ENCODE peak calls at places on chromosomes 16 and 17, in nine cellular contexts. One of them, this sample, is unnamed.
A peak's percentile ranks its signal among the peaks of the same experiment; 100 is the strongest.

GRCh38 chr17:40351185-40352043 is 13.1 kb downstream of the GJD3 start:
- DNase-seq in heart right ventricle: no peak
- DNase-seq in Caco-2: no peak
- DNase-seq in hippocampal formation: no peak
- DNase-seq in AG08395: no peak
- DNase-seq in upper lobe of left lung: no peak
- DNase-seq in fibroblast of lung: no peak
- DNase-seq in anterior cingulate cortex: no peak
- DNase-seq in NCI-H524: peak; percentile 50
- DNase-seq in this sample: no peak

GRCh38 chr17:63232565-63233310 is 213.4 kb downstream of the CYB561 start:
- DNase-seq in hippocampal formation: no peak
- DNase-seq in upper lobe of left lung: no peak
- DNase-seq in heart right ventricle: no peak
- DNase-seq in Caco-2: peak; percentile 23
- DNase-seq in fibroblast of lung: no peak
- DNase-seq in NCI-H524: no peak
- DNase-seq in AG08395: no peak
- DNase-seq in anterior cingulate cortex: no peak
- DNase-seq in this sample: peak; percentile 51

GRCh38 chr16:46972429-46972970 is 974 bp downstream of the DNAJA2 start:
- DNase-seq in Caco-2: no peak
- DNase-seq in upper lobe of left lung: no peak
- DNase-seq in NCI-H524: peak; percentile 46
- DNase-seq in anterior cingulate cortex: no peak
- DNase-seq in heart right ventricle: no peak
- DNase-seq in fibroblast of lung: peak; percentile 43
- DNase-seq in AG08395: peak; percentile 49
- DNase-seq in hippocampal formation: no peak
- DNase-seq in this sample: no peak

GRCh38 chr17:61261001-61261587 is 138.5 kb upstream of the TBX2 start:
- DNase-seq in heart right ventricle: no peak
- DNase-seq in upper lobe of left lung: no peak
- DNase-seq in anterior cingulate cortex: no peak
- DNase-seq in Caco-2: no peak
- DNase-seq in NCI-H524: no peak
- DNase-seq in fibroblast of lung: no peak
- DNase-seq in hippocampal formation: no peak
- DNase-seq in AG08395: no peak
- DNase-seq in this sample: no peak

GRCh38 chr17:15279011-15279477 is 13.9 kb upstream of the PMP22 start:
- DNase-seq in Caco-2: no peak
- DNase-seq in AG08395: peak; percentile 66
- DNase-seq in fibroblast of lung: peak; percentile 93
- DNase-seq in NCI-H524: no peak
- DNase-seq in anterior cingulate cortex: no peak
- DNase-seq in heart right ventricle: no peak
- DNase-seq in upper lobe of left lung: no peak
- DNase-seq in hippocampal formation: no peak
- DNase-seq in this sample: no peak

GRCh38 chr17:38358586-38359513 is 7.2 kb downstream of the SOCS7 start:
- DNase-seq in anterior cingulate cortex: no peak
- DNase-seq in NCI-H524: peak; percentile 54
- DNase-seq in upper lobe of left lung: no peak
- DNase-seq in heart right ventricle: no peak
- DNase-seq in Caco-2: no peak
- DNase-seq in hippocampal formation: no peak
- DNase-seq in AG08395: peak; percentile 15
- DNase-seq in fibroblast of lung: peak; percentile 40
- DNase-seq in this sample: no peak

GRCh38 chr17:78873519-78874340 is 29.3 kb downstream of the CEP295NL start:
- DNase-seq in fibroblast of lung: peak; percentile 82
- DNase-seq in NCI-H524: peak; percentile 94
- DNase-seq in hippocampal formation: peak; percentile 47
- DNase-seq in upper lobe of left lung: no peak
- DNase-seq in AG08395: no peak
- DNase-seq in heart right ventricle: peak; percentile 59
- DNase-seq in Caco-2: no peak
- DNase-seq in anterior cingulate cortex: peak; percentile 54
- DNase-seq in this sample: peak; percentile 60

GRCh38 chr16:5393070-5393469 is 295.5 kb upstream of the EEF2KMT start:
- DNase-seq in heart right ventricle: no peak
- DNase-seq in hippocampal formation: no peak
- DNase-seq in NCI-H524: no peak
- DNase-seq in fibroblast of lung: peak; percentile 1
- DNase-seq in Caco-2: no peak
- DNase-seq in anterior cingulate cortex: no peak
- DNase-seq in AG08395: no peak
- DNase-seq in upper lobe of left lung: no peak
- DNase-seq in this sample: no peak

GRCh38 chr17:962166-962565 is 17.4 kb downstream of the NXN start:
- DNase-seq in heart right ventricle: no peak
- DNase-seq in hippocampal formation: no peak
- DNase-seq in NCI-H524: no peak
- DNase-seq in anterior cingulate cortex: no peak
- DNase-seq in Caco-2: no peak
- DNase-seq in AG08395: no peak
- DNase-seq in fibroblast of lung: no peak
- DNase-seq in upper lobe of left lung: no peak
- DNase-seq in this sample: no peak

GRCh38 chr17:40331743-40332641 is 23.0 kb downstream of the RARA start:
- DNase-seq in AG08395: peak; percentile 79
- DNase-seq in fibroblast of lung: peak; percentile 69
- DNase-seq in Caco-2: no peak
- DNase-seq in NCI-H524: no peak
- DNase-seq in hippocampal formation: peak; percentile 50
- DNase-seq in anterior cingulate cortex: peak; percentile 79
- DNase-seq in heart right ventricle: peak; percentile 92
- DNase-seq in upper lobe of left lung: peak; percentile 94
- DNase-seq in this sample: peak; percentile 98

GRCh38 chr17:7263071-7263800 is 958 bp upstream of the CLDN7 start:
- DNase-seq in AG08395: no peak
- DNase-seq in hippocampal formation: no peak
- DNase-seq in Caco-2: peak; percentile 65
- DNase-seq in anterior cingulate cortex: no peak
- DNase-seq in upper lobe of left lung: peak; percentile 85
- DNase-seq in heart right ventricle: no peak
- DNase-seq in NCI-H524: no peak
- DNase-seq in fibroblast of lung: no peak
- DNase-seq in this sample: peak; percentile 2

GRCh38 chr17:43399839-43400328 is 1.1 kb downstream of the ARL4D start:
- DNase-seq in hippocampal formation: no peak
- DNase-seq in anterior cingulate cortex: no peak
- DNase-seq in fibroblast of lung: no peak
- DNase-seq in upper lobe of left lung: peak; percentile 39
- DNase-seq in NCI-H524: no peak
- DNase-seq in Caco-2: no peak
- DNase-seq in heart right ventricle: no peak
- DNase-seq in AG08395: no peak
- DNase-seq in this sample: peak; percentile 70

GRCh38 chr17:28357061-28357900 is at the start of gene POLDIP2:
- DNase-seq in AG08395: peak; percentile 97
- DNase-seq in fibroblast of lung: peak; percentile 93
- DNase-seq in hippocampal formation: peak; percentile 88
- DNase-seq in heart right ventricle: peak; percentile 95
- DNase-seq in anterior cingulate cortex: peak; percentile 95
- DNase-seq in upper lobe of left lung: peak; percentile 94
- DNase-seq in NCI-H524: peak; percentile 98
- DNase-seq in Caco-2: peak; percentile 100
- DNase-seq in this sample: peak; percentile 98

GRCh38 chr17:37458805-37459204 is 30.9 kb upstream of the DUSP14 start:
- DNase-seq in fibroblast of lung: peak; percentile 79
- DNase-seq in NCI-H524: no peak
- DNase-seq in anterior cingulate cortex: no peak
- DNase-seq in hippocampal formation: no peak
- DNase-seq in AG08395: peak; percentile 70
- DNase-seq in Caco-2: no peak
- DNase-seq in heart right ventricle: no peak
- DNase-seq in upper lobe of left lung: no peak
- DNase-seq in this sample: no peak

GRCh38 chr16:67156146-67156844 is 3.4 kb downstream of the TRADD start:
- DNase-seq in AG08395: no peak
- DNase-seq in fibroblast of lung: no peak
- DNase-seq in anterior cingulate cortex: no peak
- DNase-seq in hippocampal formation: no peak
- DNase-seq in Caco-2: no peak
- DNase-seq in heart right ventricle: no peak
- DNase-seq in NCI-H524: no peak
- DNase-seq in upper lobe of left lung: no peak
- DNase-seq in this sample: no peak

GRCh38 chr17:5921919-5922318 is 148.3 kb upstream of the WSCD1 start:
- DNase-seq in fibroblast of lung: peak; percentile 33
- DNase-seq in AG08395: peak; percentile 12
- DNase-seq in upper lobe of left lung: no peak
- DNase-seq in hippocampal formation: no peak
- DNase-seq in anterior cingulate cortex: no peak
- DNase-seq in heart right ventricle: no peak
- DNase-seq in Caco-2: no peak
- DNase-seq in NCI-H524: no peak
- DNase-seq in this sample: no peak

GRCh38 chr16:56190903-56191806 is at the start of gene GNAO1:
- DNase-seq in upper lobe of left lung: peak; percentile 28
- DNase-seq in hippocampal formation: peak; percentile 85
- DNase-seq in heart right ventricle: peak; percentile 72
- DNase-seq in fibroblast of lung: peak; percentile 56
- DNase-seq in AG08395: peak; percentile 73
- DNase-seq in Caco-2: peak; percentile 80
- DNase-seq in anterior cingulate cortex: peak; percentile 86
- DNase-seq in NCI-H524: peak; percentile 90
- DNase-seq in this sample: peak; percentile 93

GRCh38 chr16:3949287-3949686 is 68.8 kb upstream of the CREBBP start:
- DNase-seq in fibroblast of lung: no peak
- DNase-seq in Caco-2: no peak
- DNase-seq in NCI-H524: no peak
- DNase-seq in upper lobe of left lung: no peak
- DNase-seq in AG08395: no peak
- DNase-seq in heart right ventricle: peak; percentile 71
- DNase-seq in hippocampal formation: no peak
- DNase-seq in anterior cingulate cortex: no peak
- DNase-seq in this sample: no peak

This sample was measured in right cardiac atrium.